ENCODE peak calls at places on chromosome 18, in six cellular contexts. G is naive B cell; W is left ventricle myocardium superior; X is foreskin keratinocyte; E is activated CD4-positive, alpha-beta T cell treated with anti-CD3 and anti-CD28 coated beads for 48 hours; O is HuH-7. H is an unnamed sample.

GRCh38 chr18:470661-471501 is 29.6 kb downstream of the COLEC12 start:
- DNase-seq in G (no peak), W (no peak), X (no peak), E (no peak), O (no peak), H (no peak)

GRCh38 chr18:59516356-59517155 is 157.5 kb upstream of the LMAN1 start:
- DNase-seq in G (no peak), W (peak; percentile 40), X (peak; percentile 7), E (no peak), O (peak; percentile 54), H (no peak)

GRCh38 chr18:65906621-65907034 is 155.8 kb downstream of the CDH7 start:
- DNase-seq in G (no peak), W (no peak), X (no peak), E (no peak), O (no peak), H (no peak)

GRCh38 chr18:47799376-47799775 is 131.1 kb downstream of the SMAD2 start:
- DNase-seq in G (no peak), W (no peak), X (no peak), E (no peak), O (no peak), H (no peak)

GRCh38 chr18:58249677-58250076 is 205.7 kb downstream of the NEDD4L start:
- DNase-seq in G (no peak), W (no peak), X (no peak), E (no peak), O (no peak), H (no peak)

GRCh38 chr18:62950246-62950645 is 234.9 kb downstream of the PHLPP1 start:
- DNase-seq in G (no peak), W (no peak), X (no peak), E (no peak), O (no peak), H (no peak)

GRCh38 chr18:32289480-32290075 is 99.7 kb downstream of the MEP1B start:
- DNase-seq in G (no peak), W (no peak), X (no peak), E (peak; percentile 39), O (peak; percentile 29), H (no peak)

GRCh38 chr18:35542356-35542755 is 39.2 kb upstream of the GALNT1 start:
- DNase-seq in G (no peak), W (no peak), X (no peak), E (no peak), O (no peak), H (no peak)

GRCh38 chr18:22822024-22822423 is 111.1 kb upstream of the RBBP8 start:
- DNase-seq in G (no peak), W (no peak), X (no peak), E (no peak), O (no peak), H (no peak)

GRCh38 chr18:23824235-23824634 is 135.0 kb downstream of the LAMA3 start:
- DNase-seq in G (no peak), W (no peak), X (no peak), E (no peak), O (no peak), H (no peak)

GRCh38 chr18:21453512-21453862 is 147.0 kb downstream of the ESCO1 start:
- DNase-seq in G (no peak), W (no peak), X (no peak), E (no peak), O (no peak), H (no peak)

GRCh38 chr18:50044402-50044801 is 150.5 kb downstream of the MYO5B start:
- DNase-seq in G (no peak), W (no peak), X (no peak), E (no peak), O (peak; percentile 11), H (no peak)

GRCh38 chr18:47150824-47151366 is 595 bp upstream of the HDHD2 start:
- DNase-seq in G (no peak), W (no peak), X (no peak), E (peak; percentile 6), O (no peak), H (peak; percentile 50)

GRCh38 chr18:5979971-5980457 is 84.7 kb upstream of the TMEM200C start:
- DNase-seq in G (no peak), W (peak; percentile 68), X (no peak), E (no peak), O (no peak), H (no peak)

GRCh38 chr18:43661570-43661969 is 384.3 kb upstream of the SYT4 start:
- DNase-seq in G (no peak), W (no peak), X (peak; percentile 58), E (no peak), O (no peak), H (no peak)

GRCh38 chr18:78448106-78448505 is 531.5 kb upstream of the SALL3 start:
- DNase-seq in G (no peak), W (no peak), X (no peak), E (no peak), O (no peak), H (no peak)

GRCh38 chr18:74672371-74672770 is 74.7 kb downstream of the ZNF407 start:
- DNase-seq in G (no peak), W (no peak), X (no peak), E (no peak), O (no peak), H (no peak)

H was measured in caudate nucleus.